ENCODE peak calls at places on chromosomes 5 and 9, in five cellular contexts. W is hepatocyte, O is heart right ventricle, T is suprapubic skin, Y is heart left ventricle. A is an unnamed sample. For H3K4me1, the result is how much of the 10 kb centered on the place peaks cover.

GRCh38 chr9:110027624-110028023 is 180.3 kb downstream of the C9orf152 start:
- DNase-seq in Y (no peak), W (no peak), O (peak), T (no peak), A (no peak)

GRCh38 chr5:135217669-135218485 is 181.2 kb downstream of the MACROH2A1 start:
- DNase-seq in T (peak), Y (no peak), O (no peak), W (no peak), A (no peak)

GRCh38 chr9:76691761-76692313 is 72.4 kb upstream of the PCA3 start:
- DNase-seq in T (no peak), Y (no peak), O (no peak), W (peak), A (no peak)

GRCh38 chr5:129115680-129116079 is 21.1 kb downstream of the ISOC1 start:
- DNase-seq in T (no peak), Y (no peak), O (no peak), W (no peak), A (no peak)

GRCh38 chr5:28766565-28767158 is 1728.3 kb upstream of the CDH9 start:
- DNase-seq in W (peak), Y (no peak), T (no peak), O (no peak), A (no peak)

GRCh38 chr5:57338068-57338848 is 144.4 kb downstream of the ACTBL2 start:
- DNase-seq in O (no peak), T (no peak), Y (no peak), W (peak), A (no peak)

GRCh38 chr5:6525910-6526309 is 77.3 kb downstream of the UBE2QL1 start:
- DNase-seq in W (peak), O (peak), T (no peak), Y (no peak), A (no peak)

GRCh38 chr5:97422678-97423077 is 239.6 kb upstream of the RIOK2 start:
- DNase-seq in T (no peak), O (no peak), W (no peak), Y (no peak), A (no peak)

GRCh38 chr5:140310434-140310833 is 7.5 kb upstream of the PFDN1 start:
- DNase-seq in Y (no peak), T (no peak), W (no peak), O (no peak), A (no peak)

GRCh38 chr5:16385516-16386090 is 80.0 kb downstream of the ZNF622 start:
- DNase-seq in W (no peak), Y (no peak), O (no peak), T (no peak), A (no peak)

GRCh38 chr5:26024774-26025173 is 1013.6 kb downstream of the CDH9 start:
- DNase-seq in W (no peak), O (no peak), Y (no peak), T (no peak), A (no peak)
- TF ChIP-seq CTCF in W (peak), O (no peak), Y (no peak), T (no peak), A (no peak)

GRCh38 chr5:142014911-142015584 is 2.2 kb upstream of the GNPDA1 start:
- DNase-seq in W (peak), Y (no peak), T (no peak), O (peak), A (no peak)
- H3K4me1 ChIP-seq in W (under half), Y (under half), T (under half), O (under half), A (under half)

DNA sequence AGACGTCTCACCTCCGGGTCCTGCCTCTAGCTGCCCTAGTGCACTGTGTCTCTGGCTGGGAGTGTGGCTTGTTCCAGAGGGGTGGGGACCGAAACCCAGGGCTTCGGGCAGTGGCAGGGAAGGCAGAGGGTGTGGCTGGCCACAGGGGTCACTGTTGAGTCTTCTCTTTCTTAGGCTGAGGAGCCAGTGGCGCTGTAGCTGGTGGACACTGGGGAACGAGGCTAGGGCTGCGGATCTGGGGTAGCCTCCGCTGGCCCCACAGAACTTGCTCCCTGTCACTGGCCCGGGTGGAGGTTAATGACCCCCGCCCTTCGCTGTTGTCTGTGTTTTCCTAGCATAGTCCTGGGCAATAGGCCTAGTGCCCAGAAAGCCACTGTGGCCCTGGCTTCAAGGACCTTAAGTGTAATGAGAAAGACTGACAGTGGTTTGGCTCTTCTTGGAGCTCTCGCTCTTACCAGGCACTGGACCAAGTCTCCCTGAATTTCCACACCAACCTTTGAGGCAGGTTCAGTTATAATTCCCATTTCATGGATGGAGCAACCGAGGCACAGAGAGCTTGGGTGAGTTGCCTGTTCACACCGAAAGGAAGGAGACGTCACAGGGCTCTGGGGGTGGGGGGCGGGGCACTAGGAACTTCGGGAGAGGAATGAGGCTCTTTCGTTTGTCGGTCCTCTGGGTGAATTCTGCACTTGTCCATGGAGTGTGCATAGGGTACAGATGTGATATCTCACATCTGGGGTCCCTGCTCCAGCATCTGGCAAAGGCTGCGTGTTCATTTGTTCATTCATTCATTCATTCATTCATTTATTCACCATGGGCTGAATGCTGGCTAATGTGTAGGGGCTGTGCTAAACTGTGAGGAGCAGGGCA is 4.8 kb upstream of the IER5L start:
- DNase-seq in O (peak), W (peak), T (no peak), Y (no peak), A (no peak)
- TF ChIP-seq CTCF in O (peak), W (peak), T (no peak), Y (peak), A (no peak)

GRCh38 chr5:67243349-67243748 is 46.8 kb upstream of the CD180 start:
- DNase-seq in T (no peak), O (no peak), W (no peak), Y (no peak), A (no peak)

GRCh38 chr5:67246108-67246507 is 49.5 kb upstream of the CD180 start:
- DNase-seq in T (no peak), W (peak), O (peak), Y (no peak), A (no peak)

GRCh38 chr5:67243944-67244343 is 47.3 kb upstream of the CD180 start:
- DNase-seq in O (no peak), Y (no peak), T (no peak), W (no peak), A (no peak)

GRCh38 chr5:67245259-67245846 is 48.8 kb upstream of the CD180 start:
- DNase-seq in Y (no peak), W (no peak), T (no peak), O (no peak), A (no peak)

GRCh38 chr5:67244345-67244793 is 47.8 kb upstream of the CD180 start:
- DNase-seq in T (no peak), W (peak), Y (no peak), O (peak), A (no peak)
- H3K4me1 ChIP-seq in T (under half), W (under half), Y (under half), O (under half), A (under half)

DNA sequence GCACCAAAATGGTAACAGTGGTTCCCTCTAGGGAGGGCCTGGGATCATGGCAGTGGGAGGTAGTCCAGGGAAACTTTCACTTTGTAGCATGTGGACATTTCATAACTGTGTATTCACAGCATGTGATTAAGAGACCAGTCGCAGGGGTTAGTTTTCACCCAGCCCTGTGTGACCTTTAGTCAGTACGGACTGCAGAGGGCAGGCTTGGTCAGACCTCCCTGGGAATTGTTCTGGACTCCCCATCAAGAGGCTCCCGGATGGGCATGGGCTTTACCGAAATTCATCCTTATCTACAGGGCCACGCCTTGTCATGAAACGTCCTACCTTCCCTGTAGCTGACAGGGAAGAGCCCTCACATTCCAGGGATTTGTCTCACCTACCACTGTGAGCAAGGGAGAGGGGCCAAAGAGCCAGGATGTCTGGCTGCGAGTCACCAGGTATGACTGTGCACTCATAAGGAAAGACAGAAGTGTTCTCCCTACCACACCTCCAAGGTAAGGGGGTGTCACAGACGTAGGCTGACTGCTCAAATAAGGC is 19.9 kb downstream of the GPX3 start:
- DNase-seq in W (peak), O (no peak), T (no peak), Y (peak), A (no peak)
- TF ChIP-seq CTCF in W (no peak), O (no peak), T (no peak), Y (no peak), A (no peak)

GRCh38 chr9:34399729-34400128 is 23.0 kb upstream of the MYORG start:
- DNase-seq in O (no peak), Y (no peak), T (no peak), W (no peak), A (no peak)
- H3K4me1 ChIP-seq in O (under half), Y (under half), T (under half), W (under half), A (under half)

GRCh38 chr9:81531511-81531910 is 157.8 kb downstream of the TLE1 start:
- DNase-seq in O (no peak), T (no peak), W (no peak), Y (no peak), A (no peak)
- TF ChIP-seq CTCF in O (no peak), T (no peak), W (no peak), Y (no peak), A (no peak)

GRCh38 chr9:34637356-34638137 is at the start of gene SIGMAR1:
- DNase-seq in T (peak), O (peak), W (peak), Y (peak), A (peak)
- H3K4me1 ChIP-seq in T (under half), O (under half), W (under half), Y (under half), A (under half)

GRCh38 chr9:92610470-92611420 is 59.2 kb downstream of the IPPK start:
- DNase-seq in O (peak), T (no peak), W (no peak), Y (peak), A (no peak)
- TF ChIP-seq CTCF in O (no peak), T (no peak), W (no peak), Y (no peak), A (no peak)

A was measured in lung.